ENCODE peak calls at places on chromosomes 11 and 22, in five cellular contexts. L, J, F, O and Z are unnamed samples.

GRCh38 chr11:35318977-35319925 is 100.1 kb downstream of the SLC1A2 start:
- DNase-seq in L (no peak), J (no peak), F (no peak), O (no peak), Z (no peak)

GRCh38 chr22:32752868-32753520 is 48.5 kb upstream of the TIMP3 start:
- DNase-seq in L (no peak), O (no peak), J (no peak), F (no peak), Z (no peak)

GRCh38 chr11:46183819-46184218 is 62.6 kb upstream of the PHF21A start:
- DNase-seq in L (no peak), J (no peak), F (no peak), O (peak; percentile 90), Z (no peak)

GRCh38 chr22:23494593-23495266 is 85.4 kb downstream of the IGLL1 start:
- DNase-seq in L (no peak), J (no peak), F (no peak), O (no peak), Z (no peak)

GRCh38 chr11:38448284-38448683 is 1850.2 kb upstream of the RAG2 start:
- DNase-seq in J (peak; percentile 13), F (no peak), O (peak; percentile 46), L (peak; percentile 60), Z (no peak)

GRCh38 chr11:128496249-128496648 is 91.1 kb downstream of the ETS1 start:
- DNase-seq in O (no peak), L (no peak), J (no peak), F (no peak), Z (no peak)

GRCh38 chr11:76327756-76328388 is 53.1 kb downstream of the THAP12 start:
- DNase-seq in F (peak; percentile 46), L (no peak), J (no peak), O (no peak), Z (no peak)

GRCh38 chr11:47609675-47610074 is 15.5 kb upstream of the C1QTNF4 start:
- DNase-seq in O (no peak), F (peak; percentile 29), L (no peak), J (no peak), Z (no peak)

GRCh38 chr22:30196141-30196866 is 50.3 kb downstream of the LIF start:
- DNase-seq in F (peak; percentile 93), L (no peak), J (peak; percentile 82), O (peak; percentile 93), Z (peak; percentile 87)

GRCh38 chr11:70036971-70037882 is 40.9 kb upstream of the ANO1 start:
- DNase-seq in F (no peak), L (no peak), O (no peak), J (no peak), Z (no peak)

GRCh38 chr22:28999510-29000224 is 62.0 kb downstream of the C22orf31 start:
- DNase-seq in J (no peak), L (no peak), O (no peak), F (no peak), Z (no peak)

GRCh38 chr11:74004694-74005615 is 3.9 kb downstream of the UCP3 start:
- DNase-seq in J (no peak), F (peak; percentile 20), L (no peak), O (no peak), Z (no peak)

GRCh38 chr11:47466701-47467250 is 17.8 kb upstream of the RAPSN start:
- DNase-seq in L (peak; percentile 44), O (no peak), J (peak; percentile 81), F (peak; percentile 62), Z (peak; percentile 71)

GRCh38 chr11:68215087-68215445 is 2.0 kb upstream of the KMT5B start:
- DNase-seq in F (no peak), J (no peak), O (no peak), L (no peak), Z (no peak)

DNA sequence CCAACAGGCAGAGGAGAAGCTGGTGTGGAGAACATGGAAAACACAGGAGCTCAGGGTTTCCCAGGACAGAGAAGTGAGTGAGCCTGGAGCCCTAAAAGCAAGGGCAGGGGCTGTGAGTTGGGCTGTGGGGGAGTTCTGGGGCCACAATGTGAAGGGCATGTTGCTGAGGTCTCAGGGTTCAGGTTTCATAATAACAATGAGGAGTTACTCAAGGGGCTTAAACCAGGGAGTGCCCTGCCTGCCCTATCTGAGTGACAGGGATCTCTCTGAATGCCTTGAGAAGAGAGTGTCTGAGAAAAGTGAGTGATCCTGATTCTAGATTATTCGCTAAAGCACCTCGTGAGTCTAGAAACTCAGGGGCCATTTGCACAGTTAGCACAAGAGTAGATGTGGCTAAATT is 129.6 kb downstream of the VPREB1 start:
- DNase-seq in L (no peak), J (no peak), O (no peak), F (no peak), Z (no peak)
- H3K27me3 ChIP-seq in L (peaks cover 8% of the 10 kb centered on the region), J (no peaks in the 10 kb centered on the region), O (peaks cover 35% of the 10 kb centered on the region), F (no peaks in the 10 kb centered on the region), Z (no peaks in the 10 kb centered on the region)

GRCh38 chr11:44615913-44616806 is 50.7 kb downstream of the CD82 start:
- DNase-seq in F (peak; percentile 51), O (no peak), L (no peak), J (no peak), Z (peak; percentile 23)
- H3K4me1 ChIP-seq in F (peaks cover 51% of the 10 kb centered on the region), O (no peaks in the 10 kb centered on the region), L (peaks cover 3% of the 10 kb centered on the region), J (peaks cover 3% of the 10 kb centered on the region), Z (no peaks in the 10 kb centered on the region)

GRCh38 chr11:1631066-1631568 is 1.5 kb downstream of the KRTAP5-5 start:
- DNase-seq in O (no peak), J (no peak), F (no peak), L (no peak), Z (no peak)

GRCh38 chr11:1632053-1632714 is 2.6 kb downstream of the KRTAP5-5 start:
- DNase-seq in O (no peak), L (no peak), J (peak; percentile 81), F (no peak), Z (no peak)

GRCh38 chr11:1625541-1625940 is 3.6 kb upstream of the KRTAP5-4 start:
- DNase-seq in J (no peak), L (no peak), O (no peak), F (peak; percentile 34), Z (peak; percentile 45)

GRCh38 chr11:1629326-1630185 is at the start of gene KRTAP5-5:
- DNase-seq in O (no peak), J (no peak), F (no peak), L (no peak), Z (no peak)

GRCh38 chr11:1628506-1629325 is 859 bp upstream of the KRTAP5-5 start:
- DNase-seq in L (peak; percentile 65), O (peak; percentile 47), F (no peak), J (peak; percentile 47), Z (peak; percentile 63)
- H3K27me3 ChIP-seq in L (no peaks in the 10 kb centered on the region), O (peaks cover 40% of the 10 kb centered on the region), F (no peaks in the 10 kb centered on the region), J (no peaks in the 10 kb centered on the region), Z (no peaks in the 10 kb centered on the region)

DNA sequence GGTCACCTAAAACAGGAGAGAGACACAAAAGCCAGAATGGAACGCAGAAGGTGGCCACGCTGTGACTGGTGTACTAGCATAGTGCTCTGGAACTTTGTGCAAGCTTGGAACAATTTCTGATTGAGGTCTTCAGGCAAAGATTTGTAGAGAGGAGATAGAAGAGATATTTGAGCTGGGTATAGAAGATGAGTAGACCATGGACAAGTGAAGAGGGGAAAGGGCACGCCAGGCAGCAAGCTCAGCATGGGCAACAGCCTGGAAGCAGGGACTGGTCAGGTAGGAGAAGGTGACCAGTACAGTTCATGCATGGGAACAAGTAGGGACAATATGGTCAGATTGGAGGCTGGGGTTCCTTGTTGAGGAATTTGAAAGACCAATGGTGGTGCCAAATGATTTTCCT is 24.4 kb downstream of the MYO18B start:
- DNase-seq in F (no peak), O (no peak), L (no peak), J (no peak), Z (no peak)
- H3K4me1 ChIP-seq in F (no peaks in the 10 kb centered on the region), O (no peaks in the 10 kb centered on the region), L (no peaks in the 10 kb centered on the region), J (no peaks in the 10 kb centered on the region), Z (no peaks in the 10 kb centered on the region)

GRCh38 chr11:17478064-17478463 is 1.4 kb upstream of the ABCC8 start:
- DNase-seq in J (no peak), L (no peak), O (no peak), F (no peak), Z (no peak)

GRCh38 chr11:17476317-17477083 is at the start of gene ABCC8:
- DNase-seq in F (no peak), J (no peak), L (no peak), O (no peak), Z (no peak)

GRCh38 chr11:17477084-17477333 is 364 bp upstream of the ABCC8 start:
- DNase-seq in L (no peak), O (no peak), F (no peak), J (no peak), Z (no peak)

GRCh38 chr11:17477361-17477760 is 716 bp upstream of the ABCC8 start:
- DNase-seq in O (no peak), F (no peak), L (no peak), J (no peak), Z (no peak)

DNA sequence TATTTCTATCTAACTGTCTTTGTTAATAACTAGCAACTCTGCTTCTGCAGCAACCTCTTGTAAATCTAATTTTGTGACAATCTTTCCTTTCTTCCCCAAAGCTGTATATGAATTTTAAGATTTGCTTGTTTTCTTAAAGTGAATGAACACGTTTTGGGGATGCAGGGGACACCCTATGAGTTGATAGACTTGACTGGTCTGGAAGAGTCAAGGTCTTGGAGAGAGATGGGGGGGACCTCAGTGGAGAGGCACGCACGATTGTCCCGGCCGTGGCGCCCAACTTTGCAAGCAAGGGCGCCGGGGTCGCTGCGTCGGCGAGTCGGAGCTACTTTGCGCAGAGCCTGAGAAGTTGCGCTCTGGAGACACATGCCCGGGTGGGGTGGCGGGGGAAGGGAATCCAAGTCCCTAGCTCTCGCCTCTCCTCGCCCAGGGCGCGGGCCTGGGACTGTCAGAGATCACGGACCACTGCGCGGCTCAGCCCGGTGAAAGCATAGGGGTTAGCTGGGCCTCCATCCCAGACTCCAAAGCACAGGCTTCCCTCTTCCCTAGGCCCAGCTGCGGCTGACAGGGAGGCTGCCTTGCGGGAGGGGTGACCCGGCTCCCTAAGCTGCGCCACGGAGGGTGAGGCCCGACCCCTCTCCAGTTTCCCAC is 854 bp downstream of the ABCC8 start:
- DNase-seq in J (no peak), L (no peak), O (no peak), F (no peak), Z (no peak)
- H3K27me3 ChIP-seq in J (peaks cover 7% of the 10 kb centered on the region), L (peaks cover 13% of the 10 kb centered on the region), O (peaks cover 48% of the 10 kb centered on the region), F (no peaks in the 10 kb centered on the region), Z (no peaks in the 10 kb centered on the region)

GRCh38 chr11:57124912-57125311 is 56.8 kb upstream of the LRRC55 start:
- DNase-seq in F (no peak), L (no peak), O (no peak), J (no peak), Z (no peak)

GRCh38 chr11:57126766-57127400 is 54.9 kb upstream of the LRRC55 start:
- DNase-seq in J (no peak), O (peak; percentile 57), F (no peak), L (no peak), Z (no peak)

GRCh38 chr11:57123590-57123989 is 58.2 kb upstream of the LRRC55 start:
- DNase-seq in O (no peak), J (no peak), F (no peak), L (no peak), Z (no peak)

GRCh38 chr11:57124460-57124859 is 57.3 kb upstream of the LRRC55 start:
- DNase-seq in F (no peak), J (no peak), L (no peak), O (no peak), Z (no peak)

DNA sequence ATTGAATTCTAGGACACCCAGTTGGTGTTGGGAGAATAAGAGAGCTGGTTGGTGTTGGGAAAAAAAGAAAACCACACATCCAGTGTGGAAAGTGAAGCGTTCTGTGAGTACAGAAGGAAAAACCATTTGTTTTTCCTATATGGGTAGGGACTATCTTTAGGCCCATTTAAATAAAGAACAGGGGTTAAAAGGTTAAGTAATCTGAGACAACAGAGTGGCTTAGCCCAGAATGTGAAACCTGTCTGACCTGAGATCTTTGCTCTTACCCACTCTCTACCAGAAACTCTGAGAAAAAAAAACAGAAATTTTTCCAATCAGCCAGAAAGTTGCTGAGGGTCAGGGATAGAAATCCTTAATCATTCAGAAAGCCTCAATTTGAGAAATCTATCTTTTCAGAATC is 59.8 kb upstream of the LRRC55 start:
- DNase-seq in J (no peak), F (no peak), O (no peak), L (no peak), Z (no peak)
- H3K4me1 ChIP-seq in J (no peaks in the 10 kb centered on the region), F (no peaks in the 10 kb centered on the region), O (peaks cover 4% of the 10 kb centered on the region), L (no peaks in the 10 kb centered on the region), Z (no peaks in the 10 kb centered on the region)